ENCODE peak calls at places on chromosomes 12 and 14, in eight cellular contexts. One of them, this sample, is unnamed.

GRCh38 chr14:72812292-72812851 is 81.5 kb downstream of the DPF3 start:
- DNase-seq in effector memory CD4-positive, alpha-beta T cell: no peak
- DNase-seq in thyroid gland: peak; percentile 69
- DNase-seq in right lobe of liver: peak; percentile 90
- DNase-seq in fibroblast of villous mesenchyme: no peak
- DNase-seq in IMR-90: no peak
- DNase-seq in A673: no peak
- DNase-seq in AG09309: no peak
- DNase-seq in this sample: no peak

GRCh38 chr12:92378682-92379479 is 233.2 kb upstream of the BTG1 start:
- DNase-seq in fibroblast of villous mesenchyme: no peak
- DNase-seq in A673: no peak
- DNase-seq in AG09309: no peak
- DNase-seq in right lobe of liver: no peak
- DNase-seq in effector memory CD4-positive, alpha-beta T cell: no peak
- DNase-seq in thyroid gland: no peak
- DNase-seq in IMR-90: no peak
- DNase-seq in this sample: no peak

GRCh38 chr12:124705545-124706138 is 138.2 kb upstream of the NCOR2 start:
- DNase-seq in effector memory CD4-positive, alpha-beta T cell: no peak
- DNase-seq in fibroblast of villous mesenchyme: peak; percentile 28
- DNase-seq in right lobe of liver: no peak
- DNase-seq in thyroid gland: peak; percentile 61
- DNase-seq in IMR-90: no peak
- DNase-seq in AG09309: no peak
- DNase-seq in A673: no peak
- DNase-seq in this sample: no peak

GRCh38 chr12:133231001-133231400 is 4.7 kb downstream of the ANHX start:
- DNase-seq in A673: no peak
- DNase-seq in fibroblast of villous mesenchyme: no peak
- DNase-seq in thyroid gland: no peak
- DNase-seq in right lobe of liver: no peak
- DNase-seq in IMR-90: no peak
- DNase-seq in AG09309: no peak
- DNase-seq in effector memory CD4-positive, alpha-beta T cell: no peak
- DNase-seq in this sample: no peak

GRCh38 chr14:105500036-105500725 is 9.1 kb downstream of the TEDC1 start:
- DNase-seq in effector memory CD4-positive, alpha-beta T cell: no peak
- DNase-seq in A673: no peak
- DNase-seq in thyroid gland: no peak
- DNase-seq in AG09309: no peak
- DNase-seq in IMR-90: no peak
- DNase-seq in right lobe of liver: no peak
- DNase-seq in fibroblast of villous mesenchyme: no peak
- DNase-seq in this sample: no peak

GRCh38 chr12:6434205-6435180 is 10.3 kb upstream of the CD27 start:
- DNase-seq in thyroid gland: peak; percentile 8
- DNase-seq in IMR-90: no peak
- DNase-seq in right lobe of liver: peak; percentile 26
- DNase-seq in effector memory CD4-positive, alpha-beta T cell: no peak
- DNase-seq in fibroblast of villous mesenchyme: peak; percentile 50
- DNase-seq in AG09309: no peak
- DNase-seq in A673: no peak
- DNase-seq in this sample: no peak

GRCh38 chr12:107570721-107571120 is 114.9 kb upstream of the PWP1 start:
- DNase-seq in effector memory CD4-positive, alpha-beta T cell: no peak
- DNase-seq in AG09309: no peak
- DNase-seq in A673: peak; percentile 26
- DNase-seq in IMR-90: peak; percentile 67
- DNase-seq in fibroblast of villous mesenchyme: no peak
- DNase-seq in right lobe of liver: no peak
- DNase-seq in thyroid gland: no peak
- DNase-seq in this sample: no peak

GRCh38 chr14:74913986-74914573 is 9.0 kb downstream of the RPS6KL1 start:
- DNase-seq in effector memory CD4-positive, alpha-beta T cell: no peak
- DNase-seq in IMR-90: peak; percentile 77
- DNase-seq in AG09309: peak; percentile 37
- DNase-seq in right lobe of liver: peak; percentile 71
- DNase-seq in thyroid gland: peak; percentile 79
- DNase-seq in A673: peak; percentile 80
- DNase-seq in fibroblast of villous mesenchyme: peak; percentile 81
- DNase-seq in this sample: no peak

GRCh38 chr14:86777950-86778602 is 1214.9 kb downstream of the GALC start:
- DNase-seq in right lobe of liver: no peak
- DNase-seq in fibroblast of villous mesenchyme: peak; percentile 43
- DNase-seq in A673: no peak
- DNase-seq in effector memory CD4-positive, alpha-beta T cell: no peak
- DNase-seq in IMR-90: peak; percentile 89
- DNase-seq in thyroid gland: no peak
- DNase-seq in AG09309: no peak
- DNase-seq in this sample: peak; percentile 55

GRCh38 chr14:65491274-65491673 is 78.7 kb downstream of the FUT8 start:
- DNase-seq in AG09309: no peak
- DNase-seq in effector memory CD4-positive, alpha-beta T cell: no peak
- DNase-seq in thyroid gland: no peak
- DNase-seq in IMR-90: no peak
- DNase-seq in right lobe of liver: no peak
- DNase-seq in A673: no peak
- DNase-seq in fibroblast of villous mesenchyme: no peak
- DNase-seq in this sample: no peak

GRCh38 chr14:22837750-22838538 is 1.6 kb downstream of the MMP14 start:
- DNase-seq in effector memory CD4-positive, alpha-beta T cell: no peak
- DNase-seq in IMR-90: peak; percentile 33
- DNase-seq in right lobe of liver: peak; percentile 52
- DNase-seq in A673: peak; percentile 55
- DNase-seq in AG09309: no peak
- DNase-seq in thyroid gland: peak; percentile 40
- DNase-seq in fibroblast of villous mesenchyme: peak; percentile 53
- DNase-seq in this sample: no peak

GRCh38 chr12:100699209-100699608 is 95.4 kb upstream of the ANO4 start:
- DNase-seq in effector memory CD4-positive, alpha-beta T cell: no peak
- DNase-seq in thyroid gland: no peak
- DNase-seq in A673: no peak
- DNase-seq in IMR-90: no peak
- DNase-seq in right lobe of liver: no peak
- DNase-seq in fibroblast of villous mesenchyme: no peak
- DNase-seq in AG09309: no peak
- DNase-seq in this sample: no peak

GRCh38 chr14:36105401-36105800 is 71.1 kb downstream of the PTCSC3 start:
- DNase-seq in AG09309: no peak
- DNase-seq in fibroblast of villous mesenchyme: no peak
- DNase-seq in A673: peak; percentile 44
- DNase-seq in effector memory CD4-positive, alpha-beta T cell: no peak
- DNase-seq in thyroid gland: peak; percentile 84
- DNase-seq in IMR-90: no peak
- DNase-seq in right lobe of liver: no peak
- DNase-seq in this sample: no peak

GRCh38 chr14:90820958-90821357 is 4.7 kb upstream of the TTC7B start:
- DNase-seq in fibroblast of villous mesenchyme: no peak
- DNase-seq in A673: no peak
- DNase-seq in effector memory CD4-positive, alpha-beta T cell: peak; percentile 52
- DNase-seq in right lobe of liver: peak; percentile 70
- DNase-seq in AG09309: peak; percentile 3
- DNase-seq in thyroid gland: no peak
- DNase-seq in IMR-90: peak; percentile 55
- DNase-seq in this sample: no peak

GRCh38 chr14:61644834-61645233 is 50.5 kb upstream of the HIF1A start:
- DNase-seq in thyroid gland: no peak
- DNase-seq in A673: no peak
- DNase-seq in AG09309: no peak
- DNase-seq in right lobe of liver: no peak
- DNase-seq in fibroblast of villous mesenchyme: peak; percentile 25
- DNase-seq in effector memory CD4-positive, alpha-beta T cell: no peak
- DNase-seq in IMR-90: peak; percentile 49
- DNase-seq in this sample: no peak

GRCh38 chr14:23167006-23167847 is 16.2 kb downstream of the SLC7A8 start:
- DNase-seq in A673: no peak
- DNase-seq in right lobe of liver: no peak
- DNase-seq in thyroid gland: peak; percentile 43
- DNase-seq in IMR-90: no peak
- DNase-seq in effector memory CD4-positive, alpha-beta T cell: no peak
- DNase-seq in AG09309: no peak
- DNase-seq in fibroblast of villous mesenchyme: no peak
- DNase-seq in this sample: peak; percentile 98

GRCh38 chr14:47555333-47555732 is 120.1 kb downstream of the MDGA2 start:
- DNase-seq in fibroblast of villous mesenchyme: no peak
- DNase-seq in right lobe of liver: no peak
- DNase-seq in IMR-90: no peak
- DNase-seq in AG09309: no peak
- DNase-seq in effector memory CD4-positive, alpha-beta T cell: no peak
- DNase-seq in thyroid gland: no peak
- DNase-seq in A673: no peak
- DNase-seq in this sample: no peak

GRCh38 chr12:132178314-132178713 is 34.1 kb downstream of the NOC4L start:
- DNase-seq in fibroblast of villous mesenchyme: no peak
- DNase-seq in IMR-90: no peak
- DNase-seq in AG09309: no peak
- DNase-seq in right lobe of liver: no peak
- DNase-seq in A673: no peak
- DNase-seq in effector memory CD4-positive, alpha-beta T cell: no peak
- DNase-seq in thyroid gland: no peak
- DNase-seq in this sample: no peak

GRCh38 chr14:31419179-31420012 is 954 bp downstream of the HEATR5A start:
- DNase-seq in fibroblast of villous mesenchyme: peak; percentile 70
- DNase-seq in right lobe of liver: no peak
- DNase-seq in thyroid gland: no peak
- DNase-seq in A673: peak; percentile 27
- DNase-seq in IMR-90: peak; percentile 37
- DNase-seq in effector memory CD4-positive, alpha-beta T cell: no peak
- DNase-seq in AG09309: no peak
- DNase-seq in this sample: no peak

GRCh38 chr12:125065753-125066570 is 727 bp downstream of the AACS start:
- DNase-seq in right lobe of liver: no peak
- DNase-seq in thyroid gland: no peak
- DNase-seq in effector memory CD4-positive, alpha-beta T cell: no peak
- DNase-seq in IMR-90: no peak
- DNase-seq in A673: no peak
- DNase-seq in AG09309: no peak
- DNase-seq in fibroblast of villous mesenchyme: no peak
- DNase-seq in this sample: no peak

GRCh38 chr12:75257510-75257909 is 47.9 kb upstream of the KCNC2 start:
- DNase-seq in thyroid gland: no peak
- DNase-seq in AG09309: no peak
- DNase-seq in right lobe of liver: no peak
- DNase-seq in IMR-90: peak; percentile 0
- DNase-seq in effector memory CD4-positive, alpha-beta T cell: no peak
- DNase-seq in fibroblast of villous mesenchyme: no peak
- DNase-seq in A673: no peak
- DNase-seq in this sample: no peak
- H3K4me3 ChIP-seq in thyroid gland: no peak overlapping the region
- H3K4me3 ChIP-seq in AG09309: no peak overlapping the region
- H3K4me3 ChIP-seq in right lobe of liver: no peak overlapping the region
- H3K4me3 ChIP-seq in IMR-90: peak overlapping the region; percentile 18
- H3K4me3 ChIP-seq in effector memory CD4-positive, alpha-beta T cell: no peak overlapping the region
- H3K4me3 ChIP-seq in fibroblast of villous mesenchyme: no peak overlapping the region
- H3K4me3 ChIP-seq in A673: no peak overlapping the region
- H3K4me3 ChIP-seq in this sample: no peak overlapping the region

DNA sequence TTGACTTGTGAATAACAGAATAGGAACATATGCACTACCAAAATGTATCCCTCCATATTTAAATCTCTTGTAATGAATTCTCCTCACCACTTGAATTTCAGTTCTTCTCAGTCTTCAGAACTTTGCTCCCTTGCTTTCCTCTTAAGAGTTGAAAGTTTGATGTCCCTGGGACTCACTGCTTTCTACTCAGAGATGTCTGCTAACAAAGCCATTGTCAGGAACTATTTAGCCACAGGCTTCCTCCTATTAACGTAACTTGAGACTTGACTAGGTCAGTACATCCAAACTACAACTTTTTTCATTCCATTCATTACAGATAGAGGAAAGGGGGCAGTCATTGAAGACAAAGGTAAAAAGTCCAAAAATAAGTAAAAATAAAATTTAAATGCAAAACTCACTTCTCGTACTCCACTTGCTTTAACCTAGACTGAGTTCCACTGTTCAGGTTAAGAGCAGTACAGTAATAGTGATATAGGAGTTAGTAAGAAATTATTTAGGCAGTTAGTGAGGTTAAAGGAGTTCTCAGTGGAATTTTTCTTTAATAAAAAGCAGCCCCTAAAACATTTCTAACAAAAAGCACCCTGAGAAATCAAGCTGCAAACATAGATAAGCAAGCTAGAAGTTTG is 364.2 kb downstream of the SOX5 start:
- DNase-seq in effector memory CD4-positive, alpha-beta T cell: no peak
- DNase-seq in IMR-90: no peak
- DNase-seq in A673: no peak
- DNase-seq in thyroid gland: no peak
- DNase-seq in AG09309: no peak
- DNase-seq in fibroblast of villous mesenchyme: no peak
- DNase-seq in right lobe of liver: no peak
- DNase-seq in this sample: no peak
- H3K4me3 ChIP-seq in effector memory CD4-positive, alpha-beta T cell: no peak overlapping the region
- H3K4me3 ChIP-seq in IMR-90: no peak overlapping the region
- H3K4me3 ChIP-seq in A673: no peak overlapping the region
- H3K4me3 ChIP-seq in thyroid gland: no peak overlapping the region
- H3K4me3 ChIP-seq in AG09309: no peak overlapping the region
- H3K4me3 ChIP-seq in fibroblast of villous mesenchyme: no peak overlapping the region
- H3K4me3 ChIP-seq in right lobe of liver: no peak overlapping the region
- H3K4me3 ChIP-seq in this sample: no peak overlapping the region

GRCh38 chr12:58966939-58967338 is 46.6 kb upstream of the LRIG3 start:
- DNase-seq in right lobe of liver: no peak
- DNase-seq in fibroblast of villous mesenchyme: peak; percentile 8
- DNase-seq in AG09309: no peak
- DNase-seq in thyroid gland: no peak
- DNase-seq in IMR-90: peak; percentile 49
- DNase-seq in effector memory CD4-positive, alpha-beta T cell: no peak
- DNase-seq in A673: no peak
- DNase-seq in this sample: no peak
- H3K4me3 ChIP-seq in right lobe of liver: no peak overlapping the region
- H3K4me3 ChIP-seq in fibroblast of villous mesenchyme: no peak overlapping the region
- H3K4me3 ChIP-seq in AG09309: no peak overlapping the region
- H3K4me3 ChIP-seq in thyroid gland: no peak overlapping the region
- H3K4me3 ChIP-seq in IMR-90: no peak overlapping the region
- H3K4me3 ChIP-seq in effector memory CD4-positive, alpha-beta T cell: no peak overlapping the region
- H3K4me3 ChIP-seq in A673: no peak overlapping the region
- H3K4me3 ChIP-seq in this sample: no peak overlapping the region

GRCh38 chr14:104119119-104119699 is 19.2 kb upstream of the KIF26A start:
- DNase-seq in thyroid gland: no peak
- DNase-seq in AG09309: no peak
- DNase-seq in fibroblast of villous mesenchyme: no peak
- DNase-seq in effector memory CD4-positive, alpha-beta T cell: no peak
- DNase-seq in IMR-90: no peak
- DNase-seq in right lobe of liver: peak; percentile 31
- DNase-seq in A673: no peak
- DNase-seq in this sample: no peak

GRCh38 chr14:104119700-104120251 is 18.6 kb upstream of the KIF26A start:
- DNase-seq in fibroblast of villous mesenchyme: no peak
- DNase-seq in A673: no peak
- DNase-seq in IMR-90: no peak
- DNase-seq in right lobe of liver: peak; percentile 40
- DNase-seq in AG09309: no peak
- DNase-seq in effector memory CD4-positive, alpha-beta T cell: no peak
- DNase-seq in thyroid gland: no peak
- DNase-seq in this sample: no peak

GRCh38 chr14:104117341-104118005 is 20.9 kb upstream of the KIF26A start:
- DNase-seq in thyroid gland: peak; percentile 46
- DNase-seq in right lobe of liver: peak; percentile 52
- DNase-seq in A673: no peak
- DNase-seq in fibroblast of villous mesenchyme: no peak
- DNase-seq in IMR-90: no peak
- DNase-seq in effector memory CD4-positive, alpha-beta T cell: no peak
- DNase-seq in AG09309: no peak
- DNase-seq in this sample: no peak

GRCh38 chr14:104116544-104117340 is 21.6 kb upstream of the KIF26A start:
- DNase-seq in right lobe of liver: peak; percentile 53
- DNase-seq in A673: no peak
- DNase-seq in thyroid gland: peak; percentile 82
- DNase-seq in IMR-90: no peak
- DNase-seq in AG09309: no peak
- DNase-seq in effector memory CD4-positive, alpha-beta T cell: no peak
- DNase-seq in fibroblast of villous mesenchyme: no peak
- DNase-seq in this sample: no peak

GRCh38 chr14:104118006-104118844 is 20.2 kb upstream of the KIF26A start:
- DNase-seq in IMR-90: no peak
- DNase-seq in right lobe of liver: peak; percentile 53
- DNase-seq in effector memory CD4-positive, alpha-beta T cell: no peak
- DNase-seq in fibroblast of villous mesenchyme: no peak
- DNase-seq in A673: no peak
- DNase-seq in AG09309: no peak
- DNase-seq in thyroid gland: peak; percentile 2
- DNase-seq in this sample: no peak
- H3K4me3 ChIP-seq in IMR-90: no peak overlapping the region
- H3K4me3 ChIP-seq in right lobe of liver: no peak overlapping the region
- H3K4me3 ChIP-seq in effector memory CD4-positive, alpha-beta T cell: no peak overlapping the region
- H3K4me3 ChIP-seq in fibroblast of villous mesenchyme: no peak overlapping the region
- H3K4me3 ChIP-seq in A673: no peak overlapping the region
- H3K4me3 ChIP-seq in AG09309: no peak overlapping the region
- H3K4me3 ChIP-seq in thyroid gland: no peak overlapping the region
- H3K4me3 ChIP-seq in this sample: no peak overlapping the region